ENCODE peak calls at places on chromosomes 13 and 19, in ten cellular contexts. One of them, this sample, is unnamed.
A peak's percentile ranks its signal among the peaks of the same experiment; 100 is the strongest.

GRCh38 chr13:109684836-109685602 is 101.4 kb downstream of the IRS2 start:
- DNase-seq in activated T-helper 1 cell treated with anti-CD3 and anti-CD28 coated beads, Interleukin-12 subunit alpha, Interleukin-12 subunit beta, Interleukin-2, Interleukin-4 antibody, amounts not matched to agents 30 ng/mL and 10 ng/mL and 1 ng/mL, durations not matched to agents 14 hours and 24 hours and 36 hours: no peak
- DNase-seq in left ventricle myocardium inferior: peak; percentile 30
- DNase-seq in iris pigment epithelial cell: no peak
- DNase-seq in fibroblast of the aortic adventitia: no peak
- DNase-seq in activated CD8-positive, alpha-beta memory T cell treated with anti-CD3 and anti-CD28 coated beads, Interleukin-2, amount 50 U/mL, for 48 hours: no peak
- DNase-seq in CD8-positive, alpha-beta memory T cell: no peak
- DNase-seq in NCI-H1092: no peak
- DNase-seq in NCI-H748 treated with DMSO at 0.1 percent for 48 hours: no peak
- DNase-seq in GM12865: no peak
- DNase-seq in this sample: no peak

GRCh38 chr19:13463296-13463695 is 43.0 kb downstream of the CACNA1A start:
- DNase-seq in activated T-helper 1 cell treated with anti-CD3 and anti-CD28 coated beads, Interleukin-12 subunit alpha, Interleukin-12 subunit beta, Interleukin-2, Interleukin-4 antibody, amounts not matched to agents 30 ng/mL and 10 ng/mL and 1 ng/mL, durations not matched to agents 14 hours and 24 hours and 36 hours: no peak
- DNase-seq in left ventricle myocardium inferior: no peak
- DNase-seq in iris pigment epithelial cell: peak; percentile 4
- DNase-seq in fibroblast of the aortic adventitia: peak; percentile 13
- DNase-seq in activated CD8-positive, alpha-beta memory T cell treated with anti-CD3 and anti-CD28 coated beads, Interleukin-2, amount 50 U/mL, for 48 hours: peak; percentile 53
- DNase-seq in CD8-positive, alpha-beta memory T cell: no peak
- DNase-seq in NCI-H1092: no peak
- DNase-seq in NCI-H748 treated with DMSO at 0.1 percent for 48 hours: no peak
- DNase-seq in GM12865: peak; percentile 19
- DNase-seq in this sample: no peak

GRCh38 chr13:62125451-62125850 is 709.8 kb upstream of the PCDH20 start:
- DNase-seq in activated T-helper 1 cell treated with anti-CD3 and anti-CD28 coated beads, Interleukin-12 subunit alpha, Interleukin-12 subunit beta, Interleukin-2, Interleukin-4 antibody, amounts not matched to agents 30 ng/mL and 10 ng/mL and 1 ng/mL, durations not matched to agents 14 hours and 24 hours and 36 hours: no peak
- DNase-seq in left ventricle myocardium inferior: no peak
- DNase-seq in iris pigment epithelial cell: no peak
- DNase-seq in fibroblast of the aortic adventitia: no peak
- DNase-seq in activated CD8-positive, alpha-beta memory T cell treated with anti-CD3 and anti-CD28 coated beads, Interleukin-2, amount 50 U/mL, for 48 hours: no peak
- DNase-seq in CD8-positive, alpha-beta memory T cell: no peak
- DNase-seq in NCI-H1092: no peak
- DNase-seq in NCI-H748 treated with DMSO at 0.1 percent for 48 hours: no peak
- DNase-seq in GM12865: no peak
- DNase-seq in this sample: no peak

GRCh38 chr13:112000888-112001287 is 66.1 kb upstream of the SOX1 start:
- DNase-seq in activated T-helper 1 cell treated with anti-CD3 and anti-CD28 coated beads, Interleukin-12 subunit alpha, Interleukin-12 subunit beta, Interleukin-2, Interleukin-4 antibody, amounts not matched to agents 30 ng/mL and 10 ng/mL and 1 ng/mL, durations not matched to agents 14 hours and 24 hours and 36 hours: no peak
- DNase-seq in left ventricle myocardium inferior: no peak
- DNase-seq in iris pigment epithelial cell: no peak
- DNase-seq in fibroblast of the aortic adventitia: no peak
- DNase-seq in activated CD8-positive, alpha-beta memory T cell treated with anti-CD3 and anti-CD28 coated beads, Interleukin-2, amount 50 U/mL, for 48 hours: no peak
- DNase-seq in CD8-positive, alpha-beta memory T cell: no peak
- DNase-seq in NCI-H1092: no peak
- DNase-seq in NCI-H748 treated with DMSO at 0.1 percent for 48 hours: no peak
- DNase-seq in GM12865: no peak
- DNase-seq in this sample: no peak

GRCh38 chr13:34308725-34309124 is 490.8 kb downstream of the RFC3 start:
- DNase-seq in activated T-helper 1 cell treated with anti-CD3 and anti-CD28 coated beads, Interleukin-12 subunit alpha, Interleukin-12 subunit beta, Interleukin-2, Interleukin-4 antibody, amounts not matched to agents 30 ng/mL and 10 ng/mL and 1 ng/mL, durations not matched to agents 14 hours and 24 hours and 36 hours: no peak
- DNase-seq in left ventricle myocardium inferior: no peak
- DNase-seq in iris pigment epithelial cell: peak; percentile 49
- DNase-seq in fibroblast of the aortic adventitia: peak; percentile 24
- DNase-seq in activated CD8-positive, alpha-beta memory T cell treated with anti-CD3 and anti-CD28 coated beads, Interleukin-2, amount 50 U/mL, for 48 hours: no peak
- DNase-seq in CD8-positive, alpha-beta memory T cell: no peak
- DNase-seq in NCI-H1092: no peak
- DNase-seq in NCI-H748 treated with DMSO at 0.1 percent for 48 hours: no peak
- DNase-seq in GM12865: no peak
- DNase-seq in this sample: no peak

GRCh38 chr13:35699805-35700204 is 223.3 kb upstream of the MAB21L1 start:
- DNase-seq in activated T-helper 1 cell treated with anti-CD3 and anti-CD28 coated beads, Interleukin-12 subunit alpha, Interleukin-12 subunit beta, Interleukin-2, Interleukin-4 antibody, amounts not matched to agents 30 ng/mL and 10 ng/mL and 1 ng/mL, durations not matched to agents 14 hours and 24 hours and 36 hours: no peak
- DNase-seq in left ventricle myocardium inferior: no peak
- DNase-seq in iris pigment epithelial cell: peak; percentile 23
- DNase-seq in fibroblast of the aortic adventitia: peak; percentile 80
- DNase-seq in activated CD8-positive, alpha-beta memory T cell treated with anti-CD3 and anti-CD28 coated beads, Interleukin-2, amount 50 U/mL, for 48 hours: no peak
- DNase-seq in CD8-positive, alpha-beta memory T cell: no peak
- DNase-seq in NCI-H1092: no peak
- DNase-seq in NCI-H748 treated with DMSO at 0.1 percent for 48 hours: no peak
- DNase-seq in GM12865: no peak
- DNase-seq in this sample: no peak

GRCh38 chr13:84430015-84430414 is 547.7 kb upstream of the SLITRK1 start:
- DNase-seq in activated T-helper 1 cell treated with anti-CD3 and anti-CD28 coated beads, Interleukin-12 subunit alpha, Interleukin-12 subunit beta, Interleukin-2, Interleukin-4 antibody, amounts not matched to agents 30 ng/mL and 10 ng/mL and 1 ng/mL, durations not matched to agents 14 hours and 24 hours and 36 hours: no peak
- DNase-seq in left ventricle myocardium inferior: no peak
- DNase-seq in iris pigment epithelial cell: peak; percentile 72
- DNase-seq in fibroblast of the aortic adventitia: peak; percentile 67
- DNase-seq in activated CD8-positive, alpha-beta memory T cell treated with anti-CD3 and anti-CD28 coated beads, Interleukin-2, amount 50 U/mL, for 48 hours: no peak
- DNase-seq in CD8-positive, alpha-beta memory T cell: no peak
- DNase-seq in NCI-H1092: no peak
- DNase-seq in NCI-H748 treated with DMSO at 0.1 percent for 48 hours: no peak
- DNase-seq in GM12865: no peak
- DNase-seq in this sample: no peak

GRCh38 chr13:112363867-112364528 is 12.2 kb upstream of the SPACA7 start:
- DNase-seq in activated T-helper 1 cell treated with anti-CD3 and anti-CD28 coated beads, Interleukin-12 subunit alpha, Interleukin-12 subunit beta, Interleukin-2, Interleukin-4 antibody, amounts not matched to agents 30 ng/mL and 10 ng/mL and 1 ng/mL, durations not matched to agents 14 hours and 24 hours and 36 hours: no peak
- DNase-seq in left ventricle myocardium inferior: no peak
- DNase-seq in iris pigment epithelial cell: no peak
- DNase-seq in fibroblast of the aortic adventitia: no peak
- DNase-seq in activated CD8-positive, alpha-beta memory T cell treated with anti-CD3 and anti-CD28 coated beads, Interleukin-2, amount 50 U/mL, for 48 hours: no peak
- DNase-seq in CD8-positive, alpha-beta memory T cell: no peak
- DNase-seq in NCI-H1092: no peak
- DNase-seq in NCI-H748 treated with DMSO at 0.1 percent for 48 hours: no peak
- DNase-seq in GM12865: no peak
- DNase-seq in this sample: no peak

GRCh38 chr13:102323012-102323411 is 78.8 kb downstream of the FGF14 start:
- DNase-seq in activated T-helper 1 cell treated with anti-CD3 and anti-CD28 coated beads, Interleukin-12 subunit alpha, Interleukin-12 subunit beta, Interleukin-2, Interleukin-4 antibody, amounts not matched to agents 30 ng/mL and 10 ng/mL and 1 ng/mL, durations not matched to agents 14 hours and 24 hours and 36 hours: no peak
- DNase-seq in left ventricle myocardium inferior: no peak
- DNase-seq in iris pigment epithelial cell: no peak
- DNase-seq in fibroblast of the aortic adventitia: no peak
- DNase-seq in activated CD8-positive, alpha-beta memory T cell treated with anti-CD3 and anti-CD28 coated beads, Interleukin-2, amount 50 U/mL, for 48 hours: no peak
- DNase-seq in CD8-positive, alpha-beta memory T cell: no peak
- DNase-seq in NCI-H1092: no peak
- DNase-seq in NCI-H748 treated with DMSO at 0.1 percent for 48 hours: no peak
- DNase-seq in GM12865: no peak
- DNase-seq in this sample: no peak

GRCh38 chr13:73952683-73953082 is 181.5 kb downstream of the KLF12 start:
- DNase-seq in activated T-helper 1 cell treated with anti-CD3 and anti-CD28 coated beads, Interleukin-12 subunit alpha, Interleukin-12 subunit beta, Interleukin-2, Interleukin-4 antibody, amounts not matched to agents 30 ng/mL and 10 ng/mL and 1 ng/mL, durations not matched to agents 14 hours and 24 hours and 36 hours: no peak
- DNase-seq in left ventricle myocardium inferior: no peak
- DNase-seq in iris pigment epithelial cell: peak; percentile 27
- DNase-seq in fibroblast of the aortic adventitia: no peak
- DNase-seq in activated CD8-positive, alpha-beta memory T cell treated with anti-CD3 and anti-CD28 coated beads, Interleukin-2, amount 50 U/mL, for 48 hours: no peak
- DNase-seq in CD8-positive, alpha-beta memory T cell: no peak
- DNase-seq in NCI-H1092: no peak
- DNase-seq in NCI-H748 treated with DMSO at 0.1 percent for 48 hours: no peak
- DNase-seq in GM12865: no peak
- DNase-seq in this sample: no peak

GRCh38 chr13:112750570-112750969 is 60.7 kb downstream of the ATP11A start:
- DNase-seq in activated T-helper 1 cell treated with anti-CD3 and anti-CD28 coated beads, Interleukin-12 subunit alpha, Interleukin-12 subunit beta, Interleukin-2, Interleukin-4 antibody, amounts not matched to agents 30 ng/mL and 10 ng/mL and 1 ng/mL, durations not matched to agents 14 hours and 24 hours and 36 hours: no peak
- DNase-seq in left ventricle myocardium inferior: no peak
- DNase-seq in iris pigment epithelial cell: no peak
- DNase-seq in fibroblast of the aortic adventitia: no peak
- DNase-seq in activated CD8-positive, alpha-beta memory T cell treated with anti-CD3 and anti-CD28 coated beads, Interleukin-2, amount 50 U/mL, for 48 hours: no peak
- DNase-seq in CD8-positive, alpha-beta memory T cell: no peak
- DNase-seq in NCI-H1092: no peak
- DNase-seq in NCI-H748 treated with DMSO at 0.1 percent for 48 hours: no peak
- DNase-seq in GM12865: no peak
- DNase-seq in this sample: no peak